ENCODE peak calls at places on chromosomes 5 and 9, in seven cellular contexts. X is SK-N-SH, E is heart left ventricle, K is ovary, O is mucosa of descending colon, R is upper lobe of left lung, V is HCT116. Z is an unnamed sample. For H3K4me1, the result is how much of the 10 kb centered on the place peaks cover.

GRCh38 chr5:177123789-177124485 is 9.6 kb upstream of the NSD1 start:
- DNase-seq in X (no peak), E (no peak), K (no peak), O (no peak), R (no peak), V (no peak), Z (no peak)

GRCh38 chr5:159286420-159287035 is 23.4 kb downstream of the UBLCP1 start:
- DNase-seq in X (peak), E (no peak), K (no peak), O (no peak), R (no peak), V (no peak), Z (peak)

GRCh38 chr9:128127568-128127989 is at the start of gene PTGES2:
- DNase-seq in X (peak), E (peak), K (peak), O (peak), R (peak), V (peak), Z (peak)

GRCh38 chr9:33388110-33388994 is 14.0 kb downstream of the AQP7 start:
- DNase-seq in X (no peak), E (no peak), K (no peak), O (no peak), R (no peak), V (no peak), Z (no peak)

GRCh38 chr5:134184155-134185135 is 7.7 kb upstream of the SKP1 start:
- DNase-seq in X (peak), E (peak), K (peak), O (peak), R (no peak), V (peak), Z (peak)

GRCh38 chr9:71814805-71815204 is 46.5 kb upstream of the CEMIP2 start:
- DNase-seq in X (no peak), E (peak), K (no peak), O (no peak), R (no peak), V (no peak), Z (no peak)

GRCh38 chr5:160001457-160001856 is 7.5 kb upstream of the TTC1 start:
- DNase-seq in X (no peak), E (no peak), K (no peak), O (peak), R (no peak), V (no peak), Z (no peak)

GRCh38 chr5:142685418-142686209 is at the start of gene FGF1:
- DNase-seq in X (peak), E (peak), K (no peak), O (no peak), R (no peak), V (no peak), Z (peak)

GRCh38 chr5:114223866-114224265 is 138.0 kb upstream of the KCNN2 start:
- DNase-seq in X (peak), E (no peak), K (no peak), O (peak), R (no peak), V (peak), Z (peak)

GRCh38 chr9:93086445-93087224 is 9.4 kb upstream of the CARD19 start:
- DNase-seq in X (no peak), E (no peak), K (peak), O (no peak), R (no peak), V (no peak), Z (no peak)

GRCh38 chr5:149271195-149271716 is 403 bp upstream of the AFAP1L1 start:
- DNase-seq in X (no peak), E (no peak), K (no peak), O (no peak), R (no peak), V (no peak), Z (no peak)

GRCh38 chr5:1105350-1106265 is 6.3 kb downstream of the SLC12A7 start:
- DNase-seq in X (no peak), E (no peak), K (no peak), O (peak), R (peak), V (no peak), Z (no peak)

GRCh38 chr9:99224445-99224844 is 2.4 kb downstream of the SEC61B start:
- DNase-seq in X (no peak), E (no peak), K (no peak), O (no peak), R (no peak), V (no peak), Z (no peak)

GRCh38 chr5:177310757-177311173 is 933 bp downstream of the MXD3 start:
- DNase-seq in X (no peak), E (no peak), K (no peak), O (peak), R (no peak), V (no peak), Z (no peak)

GRCh38 chr5:65103674-65104035 is 334.9 kb downstream of the CWC27 start:
- DNase-seq in X (no peak), E (peak), K (no peak), O (peak), R (no peak), V (no peak), Z (no peak)

GRCh38 chr9:109101810-109102209 is 17.9 kb downstream of the TMEM245 start:
- DNase-seq in X (no peak), E (no peak), K (no peak), O (no peak), R (no peak), V (peak), Z (peak)
- H3K4me1 ChIP-seq in X (under half), E (half or more), K (under half), O (under half), R (half or more), V (under half), Z (under half)

GRCh38 chr9:18480649-18481048 is 6.7 kb downstream of the ADAMTSL1 start:
- DNase-seq in X (no peak), E (no peak), K (no peak), O (no peak), R (no peak), V (no peak), Z (no peak)
- TF ChIP-seq CTCF in X (no peak), E (no peak), K (no peak), O (no peak), R (no peak), V (no peak), Z (no peak)

GRCh38 chr5:119357815-119358559 is 2.2 kb downstream of the TNFAIP8 start:
- DNase-seq in X (no peak), E (no peak), K (no peak), O (no peak), R (no peak), V (no peak), Z (no peak)
- H3K4me1 ChIP-seq in X (under half), E (under half), K (under half), O (under half), R (half or more), V (under half), Z (under half)

DNA sequence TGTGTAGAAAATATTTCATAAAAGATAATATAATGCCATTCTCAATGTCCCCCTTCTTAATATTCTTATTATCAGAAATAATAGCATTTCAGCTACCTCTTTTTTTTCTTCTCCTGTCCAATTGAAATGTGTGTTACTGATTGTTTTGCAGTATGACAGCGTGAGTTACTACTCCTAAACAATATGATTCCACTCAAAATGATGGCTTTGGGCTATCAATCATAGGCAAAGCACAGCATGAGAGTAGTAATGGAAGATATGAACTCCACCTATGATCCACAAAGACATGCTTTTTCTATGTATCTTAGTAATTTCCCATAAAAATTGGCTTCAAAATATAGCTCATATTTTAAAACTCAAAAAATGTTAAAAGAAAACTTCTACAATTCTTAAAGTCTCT is 867.3 kb upstream of the NUDT12 start:
- DNase-seq in X (no peak), E (no peak), K (no peak), O (no peak), R (no peak), V (no peak), Z (no peak)
- TF ChIP-seq CTCF in X (no peak), E (no peak), K (no peak), O (no peak), R (no peak), V (no peak), Z (no peak)

DNA sequence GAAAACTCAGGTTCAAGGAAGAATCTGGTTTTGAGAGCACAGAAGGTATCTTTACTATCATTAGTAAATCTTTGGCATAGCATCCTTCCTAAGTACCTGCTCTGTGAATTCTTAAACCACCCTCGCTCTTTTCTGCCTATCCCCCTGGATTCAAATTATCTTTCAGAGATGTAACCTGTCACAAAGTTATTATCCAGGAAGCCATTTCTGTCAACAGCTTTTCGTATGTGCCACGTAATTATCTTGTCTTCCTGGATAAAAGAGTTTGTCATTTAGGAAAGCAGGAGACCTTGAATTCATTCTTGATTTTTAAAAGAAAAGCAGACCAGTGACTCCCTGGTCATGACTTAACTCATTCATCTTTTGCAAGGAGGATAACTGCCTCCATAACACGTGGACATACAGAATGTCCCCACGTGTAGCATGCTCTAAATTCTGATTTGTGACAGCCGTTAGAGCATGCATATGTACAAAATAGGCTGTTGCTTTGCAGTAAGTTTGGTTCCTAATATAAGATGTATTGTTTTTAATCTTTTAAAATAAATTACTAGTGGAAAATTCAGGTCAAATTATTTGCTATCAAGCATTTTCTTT is 189.0 kb downstream of the TRIO start:
- DNase-seq in X (no peak), E (no peak), K (no peak), O (no peak), R (no peak), V (no peak), Z (no peak)
- H3K4me1 ChIP-seq in X (under half), E (under half), K (under half), O (under half), R (under half), V (under half), Z (under half)

DNA sequence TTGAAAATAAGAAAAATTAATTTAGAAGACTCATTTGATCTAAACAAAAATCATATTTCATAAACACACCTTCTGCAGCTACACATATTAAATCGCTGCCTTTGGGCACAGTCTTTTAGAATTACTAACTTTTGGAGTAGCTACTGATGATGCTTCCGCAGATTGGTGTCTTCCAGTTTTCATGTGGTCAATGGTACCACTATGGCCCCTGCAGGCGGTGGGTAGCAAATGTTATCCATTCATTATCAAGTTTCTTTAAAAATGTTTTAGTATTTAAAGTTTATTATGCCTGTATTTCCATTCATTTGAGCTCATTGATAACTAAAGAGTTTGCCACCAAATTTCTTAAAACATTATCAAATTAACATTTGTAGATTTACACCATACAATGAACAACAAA is 122.9 kb upstream of the GRAMD2B start:
- DNase-seq in X (no peak), E (no peak), K (no peak), O (no peak), R (no peak), V (no peak), Z (no peak)
- TF ChIP-seq CTCF in X (peak), E (no peak), K (no peak), O (no peak), R (no peak), V (no peak), Z (no peak)

GRCh38 chr5:122323132-122323548 is 11.1 kb downstream of the SNCAIP start:
- DNase-seq in X (peak), E (no peak), K (no peak), O (no peak), R (no peak), V (no peak), Z (peak)

GRCh38 chr5:122330881-122331280 is 18.8 kb downstream of the SNCAIP start:
- DNase-seq in X (no peak), E (no peak), K (no peak), O (no peak), R (no peak), V (no peak), Z (no peak)

GRCh38 chr5:122323738-122324137 is 11.7 kb downstream of the SNCAIP start:
- DNase-seq in X (no peak), E (no peak), K (no peak), O (no peak), R (no peak), V (no peak), Z (no peak)

GRCh38 chr5:122332589-122333555 is 20.8 kb downstream of the SNCAIP start:
- DNase-seq in X (no peak), E (no peak), K (no peak), O (no peak), R (no peak), V (no peak), Z (no peak)

GRCh38 chr5:122327110-122327509 is 15.1 kb downstream of the SNCAIP start:
- DNase-seq in X (no peak), E (no peak), K (no peak), O (no peak), R (no peak), V (no peak), Z (no peak)
- H3K4me1 ChIP-seq in X (under half), E (under half), K (under half), O (under half), R (under half), V (under half), Z (under half)

DNA sequence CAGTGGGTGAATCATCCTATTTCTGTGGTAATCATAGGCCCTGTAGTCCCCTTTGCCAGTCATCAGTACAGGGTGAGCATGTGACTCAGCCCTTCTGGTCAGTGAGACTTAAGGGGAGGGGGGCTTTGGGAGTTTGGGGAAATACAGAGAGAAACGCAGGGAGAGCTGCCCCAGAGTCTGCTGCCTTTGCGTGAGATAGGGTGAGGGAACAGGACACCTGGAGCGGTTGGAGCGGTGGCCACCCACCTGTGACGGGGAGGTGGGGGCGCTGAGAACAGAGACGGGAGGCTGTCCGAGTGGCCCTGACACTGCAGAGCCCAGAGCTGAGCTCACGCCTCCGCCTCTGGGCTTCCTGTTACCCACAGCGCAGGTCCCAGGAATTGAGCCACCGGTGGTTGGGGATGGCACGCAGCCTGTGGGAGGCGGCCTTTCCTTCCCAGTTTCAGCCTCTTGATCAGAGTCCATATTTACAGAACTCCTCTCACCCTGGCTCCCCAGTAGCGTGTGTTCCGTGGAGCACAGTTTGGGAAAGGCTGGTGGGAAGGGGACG is 92.0 kb upstream of the ERCC6L2 start:
- DNase-seq in X (no peak), E (no peak), K (no peak), O (no peak), R (peak), V (no peak), Z (no peak)
- TF ChIP-seq CTCF in X (no peak), E (no peak), K (no peak), O (no peak), R (no peak), V (no peak), Z (no peak)

GRCh38 chr5:8633259-8633658 is 764.3 kb downstream of the MTRR start:
- DNase-seq in X (no peak), E (no peak), K (no peak), O (no peak), R (no peak), V (no peak), Z (no peak)

GRCh38 chr5:8628521-8628920 is 759.6 kb downstream of the MTRR start:
- DNase-seq in X (no peak), E (no peak), K (no peak), O (no peak), R (no peak), V (no peak), Z (no peak)

GRCh38 chr5:8633706-8634105 is 764.8 kb downstream of the MTRR start:
- DNase-seq in X (no peak), E (no peak), K (no peak), O (no peak), R (no peak), V (no peak), Z (peak)
- H3K4me1 ChIP-seq in X (under half), E (under half), K (under half), O (under half), R (under half), V (under half), Z (under half)

DNA sequence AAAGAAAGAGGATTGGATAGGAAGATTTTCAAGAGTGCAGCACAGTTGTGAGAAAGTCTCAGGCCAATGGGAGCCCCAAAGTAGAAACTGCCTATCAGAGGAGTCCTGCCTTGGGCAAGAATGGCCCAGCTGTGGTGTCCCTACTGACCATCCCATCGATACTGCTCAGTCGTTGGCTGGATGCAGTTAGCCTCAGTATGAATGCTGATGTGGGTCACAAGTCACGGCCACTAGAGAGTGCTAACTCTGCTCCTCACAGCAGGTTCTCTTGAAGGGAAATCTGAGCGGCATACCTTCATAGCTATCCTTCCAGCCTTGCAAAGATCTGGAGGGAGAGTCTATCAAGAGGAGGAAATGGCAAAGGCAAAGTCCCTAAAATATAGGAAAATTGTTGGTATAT is 11.6 kb upstream of the CETN3 start:
- DNase-seq in X (no peak), E (no peak), K (no peak), O (peak), R (no peak), V (no peak), Z (peak)
- TF ChIP-seq CTCF in X (no peak), E (no peak), K (no peak), O (no peak), R (no peak), V (peak), Z (peak)